ENCODE peak calls at places on chromosomes 5 and 9, in five cellular contexts. U, L, K, J and S are unnamed samples.

GRCh38 chr9:100352201-100352726 is 478 bp downstream of the TEX10 start:
- DNase-seq in U (peak), L (peak), K (no peak), J (peak), S (no peak)

GRCh38 chr5:168128154-168128553 is 163.3 kb upstream of the WWC1 start:
- DNase-seq in U (no peak), L (no peak), K (no peak), J (no peak), S (no peak)

GRCh38 chr5:113371788-113372196 is 63.0 kb downstream of the TSSK1B start:
- DNase-seq in U (no peak), L (no peak), K (no peak), J (no peak), S (peak)

GRCh38 chr5:74040065-74040551 is 414.1 kb downstream of the ARHGEF28 start:
- DNase-seq in U (no peak), L (no peak), K (no peak), J (no peak), S (peak)

GRCh38 chr9:27749838-27750237 is 176.6 kb upstream of the C9orf72 start:
- DNase-seq in U (no peak), L (no peak), K (no peak), J (no peak), S (no peak)

GRCh38 chr5:173565491-173566038 is 50.9 kb downstream of the BOD1 start:
- DNase-seq in U (no peak), L (no peak), K (no peak), J (no peak), S (no peak)

GRCh38 chr9:76713371-76713770 is 50.9 kb upstream of the PCA3 start:
- DNase-seq in U (no peak), L (no peak), K (no peak), J (no peak), S (peak)

GRCh38 chr5:159003045-159004030 is 96.4 kb downstream of the EBF1 start:
- DNase-seq in U (no peak), L (peak), K (peak), J (no peak), S (peak)

GRCh38 chr9:34332370-34332964 is 3.1 kb downstream of the NUDT2 start:
- DNase-seq in U (peak), L (no peak), K (peak), J (peak), S (peak)

GRCh38 chr9:5510360-5510931 is at the start of gene PDCD1LG2:
- DNase-seq in U (no peak), L (no peak), K (no peak), J (peak), S (no peak)

GRCh38 chr9:129338701-129339445 is 160.8 kb upstream of the IER5L start:
- DNase-seq in U (no peak), L (no peak), K (no peak), J (no peak), S (peak)

GRCh38 chr5:19534751-19535150 is 453.2 kb downstream of the CDH18 start:
- DNase-seq in U (no peak), L (no peak), K (no peak), J (no peak), S (no peak)

GRCh38 chr5:93158841-93159240 is 422.2 kb downstream of the NR2F1-AS1 start:
- DNase-seq in U (no peak), L (no peak), K (no peak), J (no peak), S (no peak)

GRCh38 chr9:127753556-127753955 is 18.5 kb upstream of the TOR2A start:
- DNase-seq in U (no peak), L (no peak), K (no peak), J (no peak), S (no peak)

GRCh38 chr5:111072949-111073682 is 1.6 kb downstream of the TSLP start:
- DNase-seq in U (peak), L (no peak), K (peak), J (peak), S (peak)

GRCh38 chr5:173456751-173457171 is 128.5 kb upstream of the STC2 start:
- DNase-seq in U (no peak), L (peak), K (no peak), J (no peak), S (no peak)

GRCh38 chr9:21831841-21832509 is 29.5 kb downstream of the MTAP start:
- DNase-seq in U (peak), L (no peak), K (peak), J (peak), S (no peak)

GRCh38 chr5:88741964-88742363 is 141.0 kb downstream of the MEF2C start:
- DNase-seq in U (no peak), L (no peak), K (no peak), J (peak), S (no peak)

GRCh38 chr9:112034216-112034611 is 137.6 kb downstream of the UGCG start:
- DNase-seq in U (no peak), L (no peak), K (no peak), J (no peak), S (no peak)

GRCh38 chr5:170145462-170145861 is 39.8 kb downstream of the FOXI1 start:
- DNase-seq in U (no peak), L (no peak), K (no peak), J (no peak), S (no peak)

GRCh38 chr5:116738270-116738947 is 163.8 kb upstream of the SEMA6A start:
- DNase-seq in U (no peak), L (no peak), K (no peak), J (no peak), S (peak)

GRCh38 chr9:124306098-124306735 is 48.5 kb downstream of the NEK6 start:
- DNase-seq in U (peak), L (no peak), K (no peak), J (no peak), S (peak)

GRCh38 chr9:14813336-14814020 is 90.9 kb upstream of the CER1 start:
- DNase-seq in U (peak), L (peak), K (no peak), J (no peak), S (no peak)

GRCh38 chr9:99445377-99445891 is 223.4 kb downstream of the SEC61B start:
- DNase-seq in U (peak), L (no peak), K (no peak), J (no peak), S (no peak)

GRCh38 chr5:146877783-146878470 is 630 bp downstream of the PPP2R2B start:
- DNase-seq in U (peak), L (no peak), K (peak), J (no peak), S (peak)

GRCh38 chr9:69090140-69090750 is 54.7 kb downstream of the FXN start:
- DNase-seq in U (no peak), L (no peak), K (no peak), J (no peak), S (no peak)

GRCh38 chr5:148483750-148484149 is 100.0 kb downstream of the FBXO38 start:
- DNase-seq in U (no peak), L (no peak), K (no peak), J (no peak), S (no peak)